ENCODE peak calls at places on chromosomes 6 and 20, in ten cellular contexts. Q, B, L, S, Y, U, V, D, H and R are unnamed samples.

GRCh38 chr6:142846459-142846831 is 98.5 kb downstream of the HIVEP2 start:
- DNase-seq in U (peak; percentile 78), H (no peak), B (no peak), Q (no peak), V (peak; percentile 19), S (no peak), D (no peak), L (no peak), Y (no peak), R (no peak)

GRCh38 chr20:8131598-8132014 is 460 bp upstream of the PLCB1 start:
- DNase-seq in S (no peak), U (no peak), V (no peak), B (no peak), D (no peak), Q (no peak), Y (no peak), H (no peak), L (no peak), R (no peak)

GRCh38 chr6:106112446-106112845 is 26.3 kb downstream of the PRDM1 start:
- DNase-seq in D (no peak), H (no peak), B (no peak), Y (no peak), V (no peak), Q (no peak), S (no peak), L (no peak), U (no peak), R (no peak)

GRCh38 chr6:132814716-132815570 is 574 bp downstream of the RPS12 start:
- DNase-seq in S (peak; percentile 21), L (no peak), D (no peak), Y (no peak), V (no peak), B (no peak), U (no peak), H (peak; percentile 8), Q (no peak), R (no peak)

GRCh38 chr20:63497138-63497945 is 1.5 kb downstream of the EEF1A2 start:
- DNase-seq in H (no peak), D (no peak), U (no peak), B (no peak), L (peak; percentile 55), S (no peak), Q (peak; percentile 27), V (no peak), Y (no peak), R (no peak)

GRCh38 chr6:15586528-15586927 is 76.3 kb downstream of the DTNBP1 start:
- DNase-seq in S (no peak), U (no peak), B (no peak), H (no peak), V (no peak), L (no peak), Q (no peak), D (no peak), Y (no peak), R (no peak)

GRCh38 chr20:46255440-46256104 is 52.7 kb downstream of the CDH22 start:
- DNase-seq in S (peak; percentile 36), L (peak; percentile 87), H (no peak), D (peak; percentile 80), Y (no peak), V (no peak), B (no peak), Q (peak; percentile 99), U (peak; percentile 90), R (no peak)

GRCh38 chr20:38034108-38034649 is 633 bp downstream of the RPRD1B start:
- DNase-seq in B (no peak), S (peak; percentile 18), V (no peak), L (no peak), D (no peak), U (no peak), H (no peak), Q (no peak), Y (no peak), R (no peak)

GRCh38 chr6:33755070-33755869 is 8.6 kb upstream of the IP6K3 start:
- DNase-seq in D (no peak), B (no peak), S (no peak), U (peak; percentile 25), V (no peak), L (no peak), Y (no peak), Q (no peak), H (no peak), R (no peak)

GRCh38 chr20:13200767-13201500 is 20.1 kb upstream of the ISM1 start:
- DNase-seq in D (no peak), B (no peak), Y (no peak), S (no peak), U (peak; percentile 96), H (no peak), L (no peak), Q (no peak), V (no peak), R (no peak)

GRCh38 chr6:95576621-95577316 is 566 bp upstream of the MANEA start:
- DNase-seq in V (no peak), S (peak; percentile 62), Q (no peak), D (no peak), B (no peak), H (no peak), U (no peak), L (no peak), Y (no peak), R (no peak)

GRCh38 chr20:24815931-24816330 is 133.1 kb upstream of the CST7 start:
- DNase-seq in V (no peak), B (no peak), D (no peak), Y (no peak), Q (no peak), U (no peak), S (no peak), L (no peak), H (no peak), R (no peak)